ENCODE peak calls at places on chromosomes 2 and 18, in six cellular contexts. L is IMR-90, V is neuronal stem cell, Y is mesenchymal stem cell, M is H1, O is trophoblast cell. U is an unnamed sample.

GRCh38 chr2:238376884-238377391 is 49.8 kb upstream of the ASB1 start:
- DNase-seq in L (peak), Y (peak), M (no peak), O (peak), V (no peak), U (no peak)

GRCh38 chr18:64119916-64120315 is 29.0 kb downstream of the LINC00305 start:
- DNase-seq in V (no peak), M (no peak), Y (no peak), L (no peak), O (peak), U (no peak)

GRCh38 chr2:28405537-28405936 is 12.9 kb downstream of the FOSL2 start:
- DNase-seq in O (no peak), M (no peak), V (no peak), L (no peak), Y (no peak), U (no peak)

GRCh38 chr2:163732718-163733117 is 3.1 kb downstream of the FIGN start:
- DNase-seq in Y (peak), M (no peak), V (no peak), O (no peak), L (no peak), U (no peak)

GRCh38 chr2:32772623-32773221 is 144.9 kb downstream of the TTC27 start:
- DNase-seq in V (peak), L (peak), O (peak), Y (peak), M (peak), U (peak)

GRCh38 chr2:189648846-189649529 is 12.3 kb upstream of the ASNSD1 start:
- DNase-seq in M (no peak), V (no peak), Y (peak), L (peak), O (no peak), U (no peak)

GRCh38 chr2:216857131-216857550 is 2.7 kb downstream of the TNP1 start:
- DNase-seq in V (no peak), Y (peak), L (peak), M (no peak), O (no peak), U (no peak)

GRCh38 chr18:8397034-8397433 is 212.2 kb upstream of the RAB12 start:
- DNase-seq in O (no peak), M (no peak), Y (no peak), L (no peak), V (no peak), U (no peak)

GRCh38 chr2:3986063-3986462 is 282.7 kb downstream of the DCDC2C start:
- DNase-seq in L (no peak), M (no peak), O (no peak), Y (no peak), V (no peak), U (no peak)

GRCh38 chr2:176924909-176925548 is 287.6 kb upstream of the HNRNPA3 start:
- DNase-seq in M (no peak), Y (no peak), V (no peak), O (no peak), L (no peak), U (no peak)

GRCh38 chr18:70321616-70322015 is 32.8 kb downstream of the SOCS6 start:
- DNase-seq in M (no peak), V (no peak), Y (no peak), L (no peak), O (peak), U (no peak)

GRCh38 chr2:99609851-99610381 is 120.1 kb upstream of the REV1 start:
- DNase-seq in Y (no peak), O (peak), V (no peak), L (no peak), M (no peak), U (no peak)
- H3K14ac ChIP-seq in Y (no peak), O (no peak), V (no peak), L (no peak), M (no peak), U (no peak)

DNA sequence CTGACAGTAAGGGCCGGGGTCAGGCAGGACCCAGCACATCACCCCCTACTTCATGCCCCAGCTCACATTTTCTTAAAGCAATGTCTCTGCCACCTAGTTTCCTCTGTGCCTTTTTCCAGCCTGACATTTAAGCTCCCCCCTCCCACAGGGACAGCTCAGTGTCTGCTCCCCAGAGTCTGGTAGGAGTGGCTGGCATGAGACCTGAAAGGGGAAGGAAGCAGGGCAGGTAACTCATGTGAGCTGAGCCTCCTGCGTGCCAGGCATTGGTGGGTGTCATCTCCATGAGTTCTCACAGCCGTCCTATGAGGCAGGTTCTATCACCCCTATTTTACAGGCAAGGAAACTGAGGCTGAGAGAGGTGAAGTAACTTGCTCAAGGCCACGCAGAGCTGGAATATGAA is 1.5 kb downstream of the DNAJB2 start:
- DNase-seq in Y (no peak), L (no peak), O (no peak), V (no peak), M (no peak), U (no peak)
- H2AK5ac ChIP-seq in Y (no peak), L (peak), O (peak), V (no peak), M (no peak), U (no peak)

GRCh38 chr18:47403949-47404348 is 152.5 kb upstream of the SKOR2 start:
- DNase-seq in Y (no peak), V (no peak), L (no peak), M (no peak), O (no peak), U (no peak)
- H3K14ac ChIP-seq in Y (no peak), V (no peak), L (no peak), M (no peak), O (no peak), U (no peak)

GRCh38 chr2:231200805-231201474 is 2.5 kb downstream of the ARMC9 start:
- DNase-seq in V (no peak), M (no peak), O (peak), L (peak), Y (peak), U (no peak)

GRCh38 chr2:231196592-231196991 is 1.8 kb upstream of the ARMC9 start:
- DNase-seq in Y (no peak), V (no peak), O (no peak), M (no peak), L (no peak), U (no peak)

GRCh38 chr2:231199219-231199618 is 788 bp downstream of the ARMC9 start:
- DNase-seq in O (no peak), L (peak), Y (peak), M (no peak), V (no peak), U (no peak)

GRCh38 chr2:231197741-231198290 is 615 bp upstream of the ARMC9 start:
- DNase-seq in Y (no peak), L (no peak), O (no peak), V (no peak), M (no peak), U (no peak)

DNA sequence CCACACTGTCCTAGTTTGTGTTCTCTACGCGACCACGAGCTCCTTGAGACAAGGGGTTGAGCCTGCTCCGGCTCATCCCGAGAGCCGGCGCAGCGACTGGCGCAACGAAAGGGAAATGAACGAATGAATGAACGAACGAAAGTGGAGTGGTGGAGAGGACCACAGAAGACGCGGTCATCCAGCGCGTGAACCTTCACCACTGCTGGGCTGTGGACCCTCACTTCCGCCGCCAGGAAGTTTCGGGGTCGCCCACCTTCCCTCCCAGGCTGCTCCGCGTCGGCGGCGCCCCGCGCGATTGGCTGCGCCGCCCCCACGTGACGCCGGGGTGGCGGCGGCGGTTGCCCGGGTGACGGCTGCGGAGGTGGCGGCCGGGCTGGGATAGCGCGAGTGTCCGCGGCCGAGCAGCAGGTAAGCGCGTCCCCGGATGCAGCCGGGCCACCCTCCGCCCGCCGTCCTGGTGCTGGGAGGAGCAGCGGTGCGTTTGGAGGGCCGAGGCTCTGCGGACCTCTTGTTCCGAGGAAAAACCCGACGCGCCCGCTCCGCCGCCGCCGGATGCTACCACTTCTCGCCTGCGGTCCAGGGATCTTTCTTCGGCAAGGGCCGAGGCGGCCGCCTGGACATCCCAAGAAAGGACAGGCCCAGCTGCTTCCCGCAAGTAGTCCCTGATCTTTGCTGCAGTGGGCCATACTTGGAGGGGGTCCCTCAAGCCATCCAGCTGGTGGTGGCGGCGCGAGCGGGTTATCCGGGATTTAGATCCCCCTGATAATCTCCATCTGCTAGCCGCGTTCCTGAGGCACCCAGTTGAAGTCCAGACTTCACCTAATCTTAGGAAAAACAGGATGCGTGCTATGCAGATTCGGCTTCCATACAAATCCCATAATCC is at the start of gene ARMC9:
- DNase-seq in V (peak), O (peak), M (peak), L (peak), Y (peak), U (peak)
- H2AK5ac ChIP-seq in V (no peak), O (peak), M (no peak), L (peak), Y (peak), U (no peak)

GRCh38 chr2:230886207-230886606 is 21.5 kb downstream of the ITM2C start:
- DNase-seq in O (no peak), V (no peak), M (no peak), Y (no peak), L (no peak), U (no peak)
- H3K14ac ChIP-seq in O (no peak), V (no peak), M (no peak), Y (no peak), L (no peak), U (no peak)

GRCh38 chr2:224801360-224801759 is 85.2 kb upstream of the CCDC195 start:
- DNase-seq in O (no peak), M (no peak), Y (no peak), V (no peak), L (no peak), U (no peak)
- H2AK5ac ChIP-seq in O (no peak), M (no peak), Y (no peak), V (no peak), L (no peak), U (no peak)